ENCODE peak calls at places on chromosome 3, in eight cellular contexts. H, R, K, I, Y, N, S and B are unnamed samples.

GRCh38 chr3:159548675-159549335 is 439.8 kb upstream of the IL12A start:
- DNase-seq in Y (no peak), K (no peak), H (no peak), N (no peak), R (no peak), S (no peak), I (peak), B (no peak)

GRCh38 chr3:182241777-182242556 is 530.2 kb downstream of the SOX2 start:
- DNase-seq in Y (no peak), H (no peak), I (no peak), K (no peak), N (no peak), S (peak), R (no peak), B (peak)

GRCh38 chr3:126941721-126942270 is 41.1 kb upstream of the PLXNA1 start:
- DNase-seq in N (no peak), H (no peak), R (no peak), I (no peak), S (no peak), Y (no peak), K (no peak), B (no peak)

GRCh38 chr3:85081191-85081895 is 122.6 kb downstream of the CADM2 start:
- DNase-seq in R (no peak), K (no peak), I (no peak), N (no peak), H (no peak), Y (no peak), S (peak), B (peak)

GRCh38 chr3:195704433-195704999 is 16.3 kb upstream of the MUC20 start:
- DNase-seq in K (no peak), N (no peak), S (no peak), Y (no peak), H (no peak), R (no peak), I (no peak), B (no peak)

GRCh38 chr3:47663630-47664240 is 85.1 kb upstream of the CSPG5 start:
- DNase-seq in I (no peak), R (no peak), Y (no peak), S (no peak), K (no peak), H (no peak), N (no peak), B (no peak)

GRCh38 chr3:160771811-160772459 is 15.9 kb downstream of the PPM1L start:
- DNase-seq in R (no peak), H (no peak), Y (no peak), K (no peak), N (no peak), S (no peak), I (no peak), B (no peak)

GRCh38 chr3:188720636-188721035 is 451.1 kb upstream of the TPRG1 start:
- DNase-seq in I (no peak), H (no peak), S (no peak), K (no peak), R (no peak), N (no peak), Y (no peak), B (no peak)

GRCh38 chr3:140186421-140186920 is 251.5 kb downstream of the CLSTN2 start:
- DNase-seq in H (no peak), S (no peak), Y (no peak), R (no peak), K (no peak), N (no peak), I (no peak), B (no peak)

GRCh38 chr3:9630550-9631139 is 18.7 kb upstream of the MTMR14 start:
- DNase-seq in I (no peak), Y (no peak), R (no peak), S (no peak), K (no peak), H (no peak), N (no peak), B (no peak)

GRCh38 chr3:26281284-26281977 is 341.1 kb upstream of the LRRC3B start:
- DNase-seq in Y (no peak), N (no peak), S (no peak), K (no peak), I (no peak), H (no peak), R (no peak), B (no peak)

GRCh38 chr3:46848271-46849097 is 14.8 kb downstream of the MYL3 start:
- DNase-seq in Y (no peak), N (no peak), H (peak), S (no peak), I (no peak), R (no peak), K (no peak), B (peak)

GRCh38 chr3:116391296-116392201 is 53.7 kb downstream of the LSAMP start:
- DNase-seq in S (no peak), H (no peak), I (no peak), R (no peak), Y (no peak), N (no peak), K (no peak), B (no peak)

GRCh38 chr3:195849322-195850074 is 37.8 kb upstream of the MUC4 start:
- DNase-seq in K (peak), H (no peak), N (no peak), S (peak), I (no peak), Y (no peak), R (no peak), B (no peak)

GRCh38 chr3:158097571-158098553 is 8.4 kb downstream of the SHOX2 start:
- DNase-seq in H (peak), K (peak), R (peak), Y (peak), I (no peak), N (peak), S (no peak), B (no peak)

GRCh38 chr3:125622381-125622788 is 27.1 kb upstream of the OSBPL11 start:
- DNase-seq in S (peak), K (no peak), N (no peak), R (no peak), I (no peak), Y (no peak), H (no peak), B (peak)

GRCh38 chr3:5479229-5479799 is 291.8 kb downstream of the EDEM1 start:
- DNase-seq in N (no peak), K (no peak), I (no peak), Y (no peak), H (no peak), S (no peak), R (no peak), B (no peak)

GRCh38 chr3:126264381-126264780 is 84.0 kb upstream of the ALDH1L1 start:
- DNase-seq in Y (no peak), H (no peak), S (no peak), N (no peak), I (no peak), K (no peak), R (no peak), B (no peak)

GRCh38 chr3:72254483-72254882 is 469.5 kb upstream of the PROK2 start:
- DNase-seq in Y (no peak), I (no peak), H (no peak), K (no peak), N (no peak), R (no peak), S (no peak), B (no peak)

GRCh38 chr3:72665701-72666443 is 182.4 kb downstream of the SHQ1 start:
- DNase-seq in S (no peak), R (peak), N (peak), I (no peak), K (peak), Y (no peak), H (peak), B (peak)

GRCh38 chr3:177262396-177262795 is 65.1 kb upstream of the TBL1XR1 start:
- DNase-seq in R (no peak), Y (no peak), H (no peak), I (no peak), K (no peak), S (no peak), N (no peak), B (no peak)

GRCh38 chr3:73213906-73214305 is 152.4 kb downstream of the EBLN2 start:
- DNase-seq in Y (no peak), S (no peak), H (no peak), N (no peak), K (no peak), R (no peak), I (no peak), B (no peak)

GRCh38 chr3:70990723-70991122 is 592.8 kb downstream of the FOXP1 start:
- DNase-seq in Y (no peak), I (no peak), H (no peak), N (no peak), R (no peak), S (no peak), K (no peak), B (no peak)

GRCh38 chr3:40800343-40800742 is 275.6 kb downstream of the ZNF621 start:
- DNase-seq in I (peak), Y (no peak), S (no peak), H (peak), N (no peak), K (no peak), R (no peak), B (no peak)

GRCh38 chr3:38687306-38687705 is 37.8 kb upstream of the SCN5A start:
- DNase-seq in I (no peak), R (no peak), K (no peak), N (no peak), H (no peak), S (no peak), Y (no peak), B (no peak)

GRCh38 chr3:171671709-171672108 is 138.6 kb downstream of the PLD1 start:
- DNase-seq in H (no peak), N (no peak), Y (no peak), K (no peak), R (no peak), S (no peak), I (no peak), B (no peak)

GRCh38 chr3:71194785-71195184 is 388.7 kb downstream of the FOXP1 start:
- DNase-seq in K (no peak), N (no peak), R (no peak), I (no peak), Y (no peak), S (no peak), H (no peak), B (no peak)

GRCh38 chr3:139261754-139262632 is 81.8 kb upstream of the MRPS22 start:
- DNase-seq in H (no peak), I (no peak), Y (no peak), N (no peak), S (no peak), R (no peak), K (no peak), B (no peak)

GRCh38 chr3:65776494-65776893 is 262.2 kb downstream of the MAGI1 start:
- DNase-seq in S (no peak), I (peak), Y (no peak), N (no peak), R (no peak), K (no peak), H (no peak), B (no peak)

GRCh38 chr3:174413057-174413912 is 445.8 kb upstream of the NAALADL2 start:
- DNase-seq in H (no peak), I (no peak), Y (no peak), N (no peak), R (no peak), K (no peak), S (no peak), B (no peak)

GRCh38 chr3:39850707-39851014 is 41.3 kb downstream of the MYRIP start:
- DNase-seq in R (no peak), I (no peak), S (no peak), K (no peak), Y (no peak), N (no peak), H (no peak), B (no peak)

GRCh38 chr3:109927161-109927560 is 589.8 kb upstream of the DPPA4 start:
- DNase-seq in N (no peak), R (no peak), I (peak), Y (no peak), K (no peak), S (no peak), H (no peak), B (no peak)

GRCh38 chr3:71616571-71617021 is 33.1 kb upstream of the FOXP1 start:
- DNase-seq in K (no peak), I (no peak), Y (no peak), S (no peak), R (no peak), H (no peak), N (no peak), B (no peak)